ENCODE peak calls at places on chromosome 16, in four cellular contexts. F is colonic mucosa, T is cardiac muscle cell, Z is SK-N-SH. A is an unnamed sample.

GRCh38 chr16:69301861-69302260 is 9.3 kb upstream of the VPS4A start:
- DNase-seq in F (no peak), T (no peak), Z (no peak), A (no peak)

GRCh38 chr16:54957403-54957802 is 26.7 kb downstream of the IRX5 start:
- DNase-seq in F (peak), T (peak), Z (no peak), A (no peak)

GRCh38 chr16:72787519-72788268 is 260.2 kb downstream of the ZFHX3 start:
- DNase-seq in F (peak), T (peak), Z (no peak), A (peak)

GRCh38 chr16:57775661-57776469 is 26.4 kb downstream of the KIFC3 start:
- DNase-seq in F (peak), T (peak), Z (peak), A (no peak)

GRCh38 chr16:88865310-88865709 is 1.1 kb downstream of the PABPN1L start:
- DNase-seq in F (no peak), T (no peak), Z (no peak), A (no peak)

GRCh38 chr16:57007050-57007449 is 17.7 kb downstream of the NLRC5 start:
- DNase-seq in F (no peak), T (no peak), Z (no peak), A (no peak)

GRCh38 chr16:46775214-46775613 is 27.1 kb upstream of the MYLK3 start:
- DNase-seq in F (no peak), T (no peak), Z (no peak), A (no peak)

GRCh38 chr16:3881499-3881995 is 1.0 kb upstream of the CREBBP start:
- DNase-seq in F (no peak), T (no peak), Z (no peak), A (no peak)

GRCh38 chr16:49530396-49530795 is 156.8 kb downstream of the C16orf78 start:
- DNase-seq in F (no peak), T (no peak), Z (no peak), A (no peak)

GRCh38 chr16:23387666-23388065 is 65.3 kb downstream of the COG7 start:
- DNase-seq in F (no peak), T (no peak), Z (no peak), A (no peak)

GRCh38 chr16:24524855-24525652 is 14.3 kb upstream of the RBBP6 start:
- DNase-seq in F (no peak), T (peak), Z (no peak), A (no peak)

GRCh38 chr16:74667215-74667765 is 613 bp upstream of the RFWD3 start:
- DNase-seq in F (peak), T (peak), Z (peak), A (no peak)

GRCh38 chr16:75317101-75317522 is 65.7 kb upstream of the BCAR1 start:
- DNase-seq in F (no peak), T (peak), Z (no peak), A (no peak)

GRCh38 chr16:14522617-14523135 is 107.4 kb downstream of the PARN start:
- DNase-seq in F (no peak), T (no peak), Z (no peak), A (no peak)

GRCh38 chr16:85348065-85348840 is 236.0 kb upstream of the CIBAR2 start:
- DNase-seq in F (no peak), T (no peak), Z (no peak), A (no peak)

GRCh38 chr16:56022818-56023217 is 147.6 kb upstream of the CES5A start:
- DNase-seq in F (no peak), T (no peak), Z (no peak), A (no peak)

GRCh38 chr16:85258616-85259015 is 146.3 kb upstream of the CIBAR2 start:
- DNase-seq in F (no peak), T (no peak), Z (peak), A (no peak)

GRCh38 chr16:426115-426905 is 861 bp downstream of the RAB11FIP3 start:
- DNase-seq in F (peak), T (no peak), Z (peak), A (no peak)

GRCh38 chr16:58651965-58652348 is 22.3 kb upstream of the CNOT1 start:
- DNase-seq in F (no peak), T (no peak), Z (no peak), A (no peak)

GRCh38 chr16:83890359-83890758 is 8.6 kb upstream of the MLYCD start:
- DNase-seq in F (no peak), T (no peak), Z (no peak), A (no peak)

GRCh38 chr16:4313563-4314531 is 2.0 kb upstream of the GLIS2 start:
- DNase-seq in F (peak), T (peak), Z (peak), A (no peak)

GRCh38 chr16:89100601-89101302 is 7.1 kb downstream of the ACSF3 start:
- DNase-seq in F (no peak), T (no peak), Z (no peak), A (no peak)

GRCh38 chr16:77191259-77191969 is 424 bp downstream of the MON1B start:
- DNase-seq in F (peak), T (peak), Z (peak), A (no peak)

GRCh38 chr16:77596243-77596642 is 126.1 kb upstream of the NUDT7 start:
- DNase-seq in F (no peak), T (peak), Z (no peak), A (no peak)

GRCh38 chr16:57277586-57277985 is 6.9 kb downstream of the PLLP start:
- DNase-seq in F (peak), T (peak), Z (no peak), A (peak)

GRCh38 chr16:30668393-30668792 is 10.2 kb downstream of the FBRS start:
- DNase-seq in F (no peak), T (no peak), Z (no peak), A (no peak)
- H3K27ac ChIP-seq in F (no peak), T (no peak), Z (no peak), A (no peak)

GRCh38 chr16:79748629-79749028 is 148.1 kb upstream of the MAF start:
- DNase-seq in F (no peak), T (no peak), Z (no peak), A (no peak)

GRCh38 chr16:79752421-79752820 is 151.9 kb upstream of the MAF start:
- DNase-seq in F (no peak), T (no peak), Z (no peak), A (peak)

GRCh38 chr16:79747688-79748087 is 147.2 kb upstream of the MAF start:
- DNase-seq in F (no peak), T (no peak), Z (no peak), A (no peak)

GRCh38 chr16:79754081-79754872 is 153.7 kb upstream of the MAF start:
- DNase-seq in F (no peak), T (peak), Z (no peak), A (no peak)

DNA sequence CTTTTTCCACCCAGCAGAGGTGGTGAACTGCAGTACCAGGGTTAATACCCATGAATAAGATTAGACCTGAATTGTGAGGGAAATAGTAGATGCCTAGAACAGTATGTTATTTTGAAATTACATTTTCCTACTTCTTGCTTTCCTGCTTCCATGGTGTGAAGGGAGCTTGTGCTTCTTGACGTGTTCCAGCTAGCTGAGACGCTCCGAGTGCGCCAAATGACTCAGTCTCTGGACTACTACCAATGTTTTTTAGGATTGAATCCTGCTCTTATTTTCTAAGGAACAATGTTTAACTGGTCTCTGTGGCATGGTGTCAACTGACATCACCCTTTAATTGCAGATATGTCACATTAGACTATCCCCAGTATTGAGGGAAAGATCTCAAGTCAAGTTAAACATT is 151.2 kb upstream of the MAF start:
- DNase-seq in F (peak), T (peak), Z (no peak), A (peak)
- H3K27ac ChIP-seq in F (no peak), T (no peak), Z (no peak), A (peak)

DNA sequence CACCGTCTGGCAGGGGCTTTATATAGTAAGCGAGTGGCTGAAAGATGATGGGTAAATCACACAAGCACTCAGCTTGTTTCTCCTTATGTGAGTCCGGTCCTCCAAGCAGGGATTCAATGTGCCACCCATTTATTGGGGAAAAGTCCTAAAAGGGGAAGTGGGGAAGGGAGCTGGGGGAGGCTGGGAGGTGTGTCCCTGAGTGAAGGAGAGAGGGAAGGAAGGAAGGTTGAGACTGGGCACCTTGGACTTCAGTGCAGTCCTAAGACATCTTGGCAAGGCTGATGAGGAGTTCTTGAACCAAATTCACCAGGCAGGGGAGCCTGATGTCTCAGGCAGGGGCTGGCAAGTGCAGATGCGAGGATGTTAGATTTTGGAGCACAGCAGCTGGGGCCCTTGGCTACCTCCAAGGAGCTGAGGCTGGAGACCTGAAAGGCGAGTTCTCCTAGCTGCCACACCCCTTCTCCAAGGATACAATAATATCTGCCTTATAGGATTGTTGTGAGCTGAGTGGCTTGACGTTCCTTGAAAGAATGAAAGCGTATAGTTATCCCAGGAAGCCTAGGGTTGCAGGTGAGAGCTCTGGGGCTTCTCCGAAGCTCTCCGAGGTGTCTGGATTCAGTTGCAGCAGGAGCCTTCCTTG is 23.0 kb upstream of the CYLD start:
- DNase-seq in F (no peak), T (no peak), Z (no peak), A (no peak)
- H3K27ac ChIP-seq in F (no peak), T (no peak), Z (no peak), A (peak)

GRCh38 chr16:11673091-11674000 is 5.1 kb downstream of the SNN start:
- DNase-seq in F (no peak), T (no peak), Z (no peak), A (no peak)

GRCh38 chr16:11671271-11671670 is 3.0 kb downstream of the SNN start:
- DNase-seq in F (no peak), T (no peak), Z (no peak), A (no peak)

GRCh38 chr16:11670171-11671131 is 2.2 kb downstream of the SNN start:
- DNase-seq in F (no peak), T (no peak), Z (no peak), A (no peak)

GRCh38 chr16:11672206-11673090 is 4.2 kb downstream of the SNN start:
- DNase-seq in F (no peak), T (no peak), Z (no peak), A (no peak)

GRCh38 chr16:11671676-11672075 is 3.4 kb downstream of the SNN start:
- DNase-seq in F (no peak), T (no peak), Z (no peak), A (no peak)
- H3K27ac ChIP-seq in F (no peak), T (no peak), Z (no peak), A (no peak)

GRCh38 chr16:22372882-22373661 is 1.3 kb downstream of the CDR2 start:
- DNase-seq in F (peak), T (no peak), Z (no peak), A (no peak)
- H3K27ac ChIP-seq in F (peak), T (no peak), Z (peak), A (no peak)

DNA sequence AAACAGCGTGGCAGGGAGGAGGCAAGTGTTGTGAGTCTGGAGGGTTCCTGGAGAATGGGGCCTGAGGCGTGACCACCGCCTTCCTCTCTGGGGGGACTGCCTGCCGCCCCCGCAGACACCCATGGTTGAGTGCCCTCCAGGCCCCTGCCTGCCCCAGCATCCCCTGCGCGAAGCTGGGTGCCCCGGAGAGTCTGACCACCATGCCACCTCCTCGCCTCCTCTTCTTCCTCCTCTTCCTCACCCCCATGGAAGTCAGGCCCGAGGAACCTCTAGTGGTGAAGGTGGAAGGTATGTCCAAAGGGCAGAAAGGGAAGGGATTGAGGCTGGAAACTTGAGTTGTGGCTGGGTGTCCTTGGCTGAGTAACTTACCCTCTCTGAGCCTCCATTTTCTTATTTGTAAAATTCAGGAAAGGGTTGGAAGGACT is at the start of gene CD19:
- DNase-seq in F (no peak), T (no peak), Z (no peak), A (no peak)
- H3K27ac ChIP-seq in F (no peak), T (peak), Z (no peak), A (no peak)

GRCh38 chr16:50611995-50612848 is 64.0 kb downstream of the NKD1 start:
- DNase-seq in F (no peak), T (no peak), Z (no peak), A (no peak)

GRCh38 chr16:50611332-50611934 is 63.2 kb downstream of the NKD1 start:
- DNase-seq in F (no peak), T (peak), Z (no peak), A (no peak)

GRCh38 chr16:50610331-50611262 is 62.4 kb downstream of the NKD1 start:
- DNase-seq in F (no peak), T (no peak), Z (no peak), A (no peak)

GRCh38 chr16:50613281-50613991 is 65.2 kb downstream of the NKD1 start:
- DNase-seq in F (no peak), T (peak), Z (no peak), A (no peak)

GRCh38 chr16:50612849-50613198 is 64.6 kb downstream of the NKD1 start:
- DNase-seq in F (no peak), T (no peak), Z (no peak), A (no peak)
- H3K27ac ChIP-seq in F (peak), T (no peak), Z (no peak), A (no peak)

GRCh38 chr16:87471278-87472141 is 21.3 kb downstream of the ZCCHC14 start:
- DNase-seq in F (peak), T (no peak), Z (peak), A (no peak)
- H3K27ac ChIP-seq in F (peak), T (no peak), Z (no peak), A (no peak)

GRCh38 chr16:81566245-81567007 is 121.8 kb downstream of the CMIP start:
- DNase-seq in F (no peak), T (no peak), Z (no peak), A (no peak)

GRCh38 chr16:81568749-81569087 is 124.1 kb downstream of the CMIP start:
- DNase-seq in F (no peak), T (no peak), Z (no peak), A (no peak)

GRCh38 chr16:81567087-81567486 is 122.5 kb downstream of the CMIP start:
- DNase-seq in F (no peak), T (no peak), Z (no peak), A (no peak)

GRCh38 chr16:81569361-81570034 is 124.9 kb downstream of the CMIP start:
- DNase-seq in F (no peak), T (no peak), Z (no peak), A (no peak)

DNA sequence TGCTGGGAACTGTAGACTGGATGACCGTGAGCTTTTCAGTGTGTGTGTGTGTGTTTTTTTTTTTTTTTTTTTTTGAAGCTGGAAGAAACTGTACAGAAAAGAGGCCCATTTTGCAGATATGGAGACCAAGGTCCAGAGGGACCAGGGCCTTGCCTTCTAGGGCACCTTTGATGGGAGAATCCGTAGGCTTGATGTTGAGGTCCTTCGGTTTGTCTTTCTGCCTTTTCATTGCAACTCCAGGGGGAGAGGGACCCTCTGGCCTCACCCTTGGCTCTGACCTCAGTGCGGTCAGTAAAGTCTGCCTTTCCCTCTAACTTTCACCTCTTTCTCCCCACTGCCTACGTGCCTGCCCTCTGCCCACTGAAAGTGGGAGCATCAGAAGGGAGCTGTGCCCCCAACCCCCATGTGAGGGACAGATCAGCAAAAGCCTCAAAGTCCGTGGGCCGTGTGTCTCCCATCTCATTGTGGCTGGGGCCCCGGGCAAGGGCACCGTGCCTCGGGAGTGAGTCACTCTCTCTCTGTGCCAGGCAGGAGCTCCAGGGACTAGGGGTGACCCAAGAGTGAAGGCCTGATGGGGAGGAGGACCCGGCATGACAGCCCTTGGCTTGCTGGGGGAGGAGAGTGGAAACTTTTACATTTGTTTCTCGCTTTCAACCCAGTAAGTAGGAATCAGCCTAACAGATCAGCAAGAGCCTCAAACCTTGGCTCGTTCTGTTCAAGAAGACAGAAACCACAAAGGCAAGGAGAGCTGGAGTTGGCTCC is 123.6 kb downstream of the CMIP start:
- DNase-seq in F (no peak), T (peak), Z (no peak), A (no peak)
- H3K27ac ChIP-seq in F (no peak), T (no peak), Z (peak), A (peak)